ENCODE peak calls at places on chromosomes 7 and 10, in seven cellular contexts. V is gastrocnemius medialis, C is heart left ventricle, B is IMR-90, K is uterus, E is thyroid gland, U is upper lobe of left lung. T is an unnamed sample.

GRCh38 chr10:104614245-104614831 is 26.8 kb upstream of the SORCS3 start:
- DNase-seq in V (no peak), C (no peak), B (peak; percentile 3), K (no peak), E (no peak), U (no peak), T (no peak)

GRCh38 chr7:46282155-46282554 is 361.1 kb upstream of the IGFBP3 start:
- DNase-seq in V (no peak), C (no peak), B (no peak), K (no peak), E (no peak), U (no peak), T (no peak)

GRCh38 chr10:58698777-58699356 is 186.2 kb downstream of the BICC1 start:
- DNase-seq in V (no peak), C (no peak), B (no peak), K (no peak), E (no peak), U (no peak), T (no peak)

GRCh38 chr7:128168667-128169210 is 72.3 kb upstream of the LEP start:
- DNase-seq in V (no peak), C (peak; percentile 38), B (no peak), K (no peak), E (peak; percentile 24), U (no peak), T (peak; percentile 76)

GRCh38 chr10:323651-324293 is 188.5 kb downstream of the ZMYND11 start:
- DNase-seq in V (peak; percentile 55), C (peak; percentile 79), B (peak; percentile 97), K (peak; percentile 93), E (peak; percentile 31), U (peak; percentile 49), T (peak; percentile 81)

GRCh38 chr10:88131561-88132139 is 268.2 kb downstream of the PTEN start:
- DNase-seq in V (peak; percentile 94), C (no peak), B (no peak), K (peak; percentile 55), E (peak; percentile 99), U (peak; percentile 77), T (peak; percentile 80)

GRCh38 chr10:71678057-71678805 is 41.3 kb downstream of the C10orf105 start:
- DNase-seq in V (no peak), C (no peak), B (no peak), K (no peak), E (no peak), U (no peak), T (no peak)

GRCh38 chr7:153190986-153191385 is 431.4 kb downstream of the ACTR3B start:
- DNase-seq in V (no peak), C (no peak), B (no peak), K (no peak), E (peak; percentile 4), U (no peak), T (no peak)

GRCh38 chr10:76285012-76285411 is 853.6 kb downstream of the LRMDA start:
- DNase-seq in V (no peak), C (no peak), B (peak; percentile 88), K (no peak), E (no peak), U (no peak), T (no peak)

GRCh38 chr10:31129261-31129660 is 97.6 kb upstream of the ZNF438 start:
- DNase-seq in V (no peak), C (peak; percentile 62), B (peak; percentile 96), K (peak; percentile 82), E (peak; percentile 47), U (no peak), T (no peak)

GRCh38 chr7:151088019-151088855 is 2.0 kb downstream of the AGAP3 start:
- DNase-seq in V (no peak), C (peak; percentile 63), B (no peak), K (no peak), E (no peak), U (no peak), T (no peak)

GRCh38 chr10:31961264-31961663 is 32.6 kb upstream of the ARHGAP12 start:
- DNase-seq in V (no peak), C (no peak), B (no peak), K (no peak), E (peak; percentile 26), U (peak; percentile 36), T (no peak)

GRCh38 chr10:129909080-129909479 is 55.0 kb downstream of the EBF3 start:
- DNase-seq in V (no peak), C (no peak), B (no peak), K (no peak), E (no peak), U (no peak), T (no peak)

GRCh38 chr10:34918060-34918840 is 103.2 kb upstream of the PARD3 start:
- DNase-seq in V (no peak), C (no peak), B (no peak), K (no peak), E (no peak), U (no peak), T (peak; percentile 78)

GRCh38 chr7:6588566-6588965 is 1.3 kb upstream of the INTS15 start:
- DNase-seq in V (no peak), C (no peak), B (no peak), K (no peak), E (no peak), U (no peak), T (no peak)

GRCh38 chr10:32225976-32226375 is 121.0 kb downstream of the EPC1 start:
- DNase-seq in V (no peak), C (no peak), B (no peak), K (no peak), E (no peak), U (no peak), T (no peak)

GRCh38 chr7:7424151-7424873 is 111.4 kb downstream of the COL28A1 start:
- DNase-seq in V (peak; percentile 33), C (peak; percentile 41), B (peak; percentile 67), K (peak; percentile 50), E (peak; percentile 58), U (peak; percentile 53), T (peak; percentile 58)

GRCh38 chr7:128378637-128379036 is 17.1 kb upstream of the PRRT4 start:
- DNase-seq in V (no peak), C (no peak), B (no peak), K (no peak), E (no peak), U (no peak), T (no peak)

GRCh38 chr7:38311329-38311937 is 38.0 kb upstream of the TARP start:
- DNase-seq in V (no peak), C (peak; percentile 46), B (no peak), K (no peak), E (peak; percentile 45), U (peak; percentile 65), T (no peak)
- H3K4me3 ChIP-seq in V (peak overlapping the region; percentile 47), C (peak overlapping the region; percentile 31), B (peak overlapping the region; percentile 35), K (peak overlapping the region; percentile 17), E (no peak overlapping the region), U (no peak overlapping the region), T (peak overlapping the region; percentile 15)

DNA sequence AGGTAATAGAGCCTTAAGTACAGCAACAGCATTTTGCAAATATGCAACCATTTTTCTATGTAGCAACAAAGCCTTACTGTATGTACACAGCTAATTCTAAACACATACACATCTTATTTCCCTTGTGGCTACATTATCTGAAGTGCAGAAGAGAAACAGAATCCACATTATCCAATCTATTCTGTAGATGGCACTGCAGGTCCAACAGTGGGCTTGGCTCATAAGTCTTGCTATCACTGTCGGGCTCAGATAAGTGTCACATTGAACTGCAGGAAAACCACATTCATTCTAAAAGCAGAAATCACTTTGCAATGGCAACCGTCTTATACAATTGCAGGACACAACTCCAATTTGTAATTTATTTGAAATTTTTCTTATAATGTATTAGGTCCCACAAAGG is 109.8 kb upstream of the NOBOX start:
- DNase-seq in V (no peak), C (no peak), B (no peak), K (no peak), E (no peak), U (no peak), T (no peak)
- TF ChIP-seq POLR2A in V (no peak), C (no peak), B (no peak), K (no peak), E (no peak), U (no peak), T (no peak)

GRCh38 chr10:80453392-80453714 is 757 bp upstream of the TSPAN14 start:
- DNase-seq in V (no peak), C (no peak), B (no peak), K (no peak), E (no peak), U (no peak), T (no peak)
- H3K4me3 ChIP-seq in V (peak overlapping the region; percentile 50), C (no peak overlapping the region), B (peak overlapping the region; percentile 36), K (peak overlapping the region; percentile 23), E (no peak overlapping the region), U (no peak overlapping the region), T (no peak overlapping the region)

GRCh38 chr7:40194743-40195142 is 59.9 kb downstream of the SUGCT start:
- DNase-seq in V (peak; percentile 15), C (no peak), B (peak; percentile 88), K (no peak), E (no peak), U (no peak), T (peak; percentile 27)
- TF ChIP-seq POLR2A in V (no peak), C (no peak), B (no peak), K (no peak), E (no peak), U (no peak), T (no peak)

T was measured in lower leg skin.